ENCODE peak calls at places on chromosomes 11 and 22, in eight cellular contexts. One of them, this sample, is unnamed.

GRCh38 chr22:45238431-45239377 is 2.0 kb downstream of the KIAA0930 start:
- DNase-seq in H54: no peak
- DNase-seq in KBM-7: no peak
- DNase-seq in kidney glomerular epithelial cell: no peak
- DNase-seq in CD8-positive, alpha-beta memory T cell: no peak
- DNase-seq in activated CD8-positive, alpha-beta T cell treated with anti-CD3 and anti-CD28 coated beads for 36 hours: no peak
- DNase-seq in globus pallidus: no peak
- DNase-seq in anterior cingulate cortex: no peak
- DNase-seq in this sample: no peak

GRCh38 chr11:108241370-108242037 is 18.6 kb downstream of the ATM start:
- DNase-seq in activated CD8-positive, alpha-beta T cell treated with anti-CD3 and anti-CD28 coated beads for 36 hours: peak
- DNase-seq in kidney glomerular epithelial cell: no peak
- DNase-seq in CD8-positive, alpha-beta memory T cell: no peak
- DNase-seq in globus pallidus: no peak
- DNase-seq in anterior cingulate cortex: no peak
- DNase-seq in H54: no peak
- DNase-seq in KBM-7: no peak
- DNase-seq in this sample: no peak

GRCh38 chr11:112627588-112628045 is 333.6 kb upstream of the NCAM1 start:
- DNase-seq in globus pallidus: no peak
- DNase-seq in H54: no peak
- DNase-seq in anterior cingulate cortex: no peak
- DNase-seq in KBM-7: no peak
- DNase-seq in kidney glomerular epithelial cell: no peak
- DNase-seq in CD8-positive, alpha-beta memory T cell: no peak
- DNase-seq in activated CD8-positive, alpha-beta T cell treated with anti-CD3 and anti-CD28 coated beads for 36 hours: no peak
- DNase-seq in this sample: no peak

GRCh38 chr22:19855504-19856409 is 1.1 kb upstream of the GNB1L start:
- DNase-seq in H54: no peak
- DNase-seq in activated CD8-positive, alpha-beta T cell treated with anti-CD3 and anti-CD28 coated beads for 36 hours: peak
- DNase-seq in KBM-7: peak
- DNase-seq in kidney glomerular epithelial cell: peak
- DNase-seq in anterior cingulate cortex: peak
- DNase-seq in CD8-positive, alpha-beta memory T cell: peak
- DNase-seq in globus pallidus: peak
- DNase-seq in this sample: peak

GRCh38 chr11:12723410-12724297 is 49.4 kb downstream of the TEAD1 start:
- DNase-seq in globus pallidus: no peak
- DNase-seq in KBM-7: no peak
- DNase-seq in H54: no peak
- DNase-seq in CD8-positive, alpha-beta memory T cell: no peak
- DNase-seq in kidney glomerular epithelial cell: peak
- DNase-seq in activated CD8-positive, alpha-beta T cell treated with anti-CD3 and anti-CD28 coated beads for 36 hours: no peak
- DNase-seq in anterior cingulate cortex: no peak
- DNase-seq in this sample: no peak

GRCh38 chr11:118060879-118061278 is 16.0 kb upstream of the TMPRSS4 start:
- DNase-seq in CD8-positive, alpha-beta memory T cell: no peak
- DNase-seq in KBM-7: no peak
- DNase-seq in anterior cingulate cortex: no peak
- DNase-seq in activated CD8-positive, alpha-beta T cell treated with anti-CD3 and anti-CD28 coated beads for 36 hours: no peak
- DNase-seq in H54: no peak
- DNase-seq in globus pallidus: no peak
- DNase-seq in kidney glomerular epithelial cell: no peak
- DNase-seq in this sample: no peak

GRCh38 chr22:29310863-29311339 is 4.5 kb downstream of the GAS2L1 start:
- DNase-seq in kidney glomerular epithelial cell: peak
- DNase-seq in globus pallidus: peak
- DNase-seq in activated CD8-positive, alpha-beta T cell treated with anti-CD3 and anti-CD28 coated beads for 36 hours: peak
- DNase-seq in KBM-7: peak
- DNase-seq in H54: peak
- DNase-seq in anterior cingulate cortex: peak
- DNase-seq in CD8-positive, alpha-beta memory T cell: peak
- DNase-seq in this sample: peak

GRCh38 chr11:75536786-75537629 is 11.3 kb upstream of the GDPD5 start:
- DNase-seq in globus pallidus: no peak
- DNase-seq in KBM-7: peak
- DNase-seq in kidney glomerular epithelial cell: no peak
- DNase-seq in H54: peak
- DNase-seq in activated CD8-positive, alpha-beta T cell treated with anti-CD3 and anti-CD28 coated beads for 36 hours: peak
- DNase-seq in anterior cingulate cortex: no peak
- DNase-seq in CD8-positive, alpha-beta memory T cell: peak
- DNase-seq in this sample: no peak

GRCh38 chr22:38397189-38398097 is 57.6 kb downstream of the KCNJ4 start:
- DNase-seq in kidney glomerular epithelial cell: no peak
- DNase-seq in anterior cingulate cortex: peak
- DNase-seq in KBM-7: peak
- DNase-seq in H54: no peak
- DNase-seq in globus pallidus: no peak
- DNase-seq in activated CD8-positive, alpha-beta T cell treated with anti-CD3 and anti-CD28 coated beads for 36 hours: no peak
- DNase-seq in CD8-positive, alpha-beta memory T cell: no peak
- DNase-seq in this sample: peak

GRCh38 chr11:104970756-104971155 is 2.4 kb upstream of the CASP4 start:
- DNase-seq in globus pallidus: no peak
- DNase-seq in H54: no peak
- DNase-seq in anterior cingulate cortex: no peak
- DNase-seq in activated CD8-positive, alpha-beta T cell treated with anti-CD3 and anti-CD28 coated beads for 36 hours: no peak
- DNase-seq in KBM-7: no peak
- DNase-seq in kidney glomerular epithelial cell: no peak
- DNase-seq in CD8-positive, alpha-beta memory T cell: no peak
- DNase-seq in this sample: no peak

GRCh38 chr11:103735497-103736032 is 300.9 kb upstream of the DDI1 start:
- DNase-seq in CD8-positive, alpha-beta memory T cell: no peak
- DNase-seq in globus pallidus: no peak
- DNase-seq in activated CD8-positive, alpha-beta T cell treated with anti-CD3 and anti-CD28 coated beads for 36 hours: no peak
- DNase-seq in kidney glomerular epithelial cell: no peak
- DNase-seq in KBM-7: no peak
- DNase-seq in anterior cingulate cortex: no peak
- DNase-seq in H54: no peak
- DNase-seq in this sample: no peak

This sample was measured in SJCRH30.